ENCODE peak calls at places on chromosome 14, in seven cellular contexts. One of them, this sample, is unnamed.

GRCh38 chr14:80186301-80186800 is 25.0 kb downstream of the DIO2 start:
- DNase-seq in HepG2: no peak
- DNase-seq in Panc1: no peak
- DNase-seq in GM12878: no peak
- DNase-seq in HCT116: no peak
- DNase-seq in H1: no peak
- DNase-seq in K562: no peak
- DNase-seq in this sample: no peak

GRCh38 chr14:68596701-68597100 is 196.2 kb downstream of the ZFP36L1 start:
- DNase-seq in HepG2: no peak
- DNase-seq in Panc1: no peak
- DNase-seq in GM12878: no peak
- DNase-seq in HCT116: no peak
- DNase-seq in H1: no peak
- DNase-seq in K562: no peak
- DNase-seq in this sample: no peak

GRCh38 chr14:96052541-96053105 is 13.5 kb downstream of the C14orf132 start:
- DNase-seq in HepG2: no peak
- DNase-seq in Panc1: no peak
- DNase-seq in GM12878: no peak
- DNase-seq in HCT116: no peak
- DNase-seq in H1: peak
- DNase-seq in K562: no peak
- DNase-seq in this sample: no peak

GRCh38 chr14:34000396-34000795 is 49.5 kb upstream of the EGLN3 start:
- DNase-seq in HepG2: no peak
- DNase-seq in Panc1: no peak
- DNase-seq in GM12878: no peak
- DNase-seq in HCT116: no peak
- DNase-seq in H1: no peak
- DNase-seq in K562: no peak
- DNase-seq in this sample: no peak

GRCh38 chr14:24712374-24712773 is 78.4 kb upstream of the GZMB start:
- DNase-seq in HepG2: no peak
- DNase-seq in Panc1: no peak
- DNase-seq in GM12878: no peak
- DNase-seq in HCT116: no peak
- DNase-seq in H1: no peak
- DNase-seq in K562: no peak
- DNase-seq in this sample: no peak

GRCh38 chr14:90381011-90381790 is 15.6 kb upstream of the CALM1 start:
- DNase-seq in HepG2: peak
- DNase-seq in Panc1: no peak
- DNase-seq in GM12878: no peak
- DNase-seq in HCT116: no peak
- DNase-seq in H1: no peak
- DNase-seq in K562: no peak
- DNase-seq in this sample: no peak

GRCh38 chr14:75022655-75023054 is 19.9 kb downstream of the EIF2B2 start:
- DNase-seq in HepG2: peak
- DNase-seq in Panc1: no peak
- DNase-seq in GM12878: no peak
- DNase-seq in HCT116: no peak
- DNase-seq in H1: no peak
- DNase-seq in K562: peak
- DNase-seq in this sample: peak

GRCh38 chr14:100224229-100224628 is 14.7 kb upstream of the YY1 start:
- DNase-seq in HepG2: no peak
- DNase-seq in Panc1: no peak
- DNase-seq in GM12878: no peak
- DNase-seq in HCT116: no peak
- DNase-seq in H1: no peak
- DNase-seq in K562: no peak
- DNase-seq in this sample: no peak

GRCh38 chr14:25444381-25444780 is 394.4 kb upstream of the STXBP6 start:
- DNase-seq in HepG2: no peak
- DNase-seq in Panc1: no peak
- DNase-seq in GM12878: no peak
- DNase-seq in HCT116: no peak
- DNase-seq in H1: no peak
- DNase-seq in K562: no peak
- DNase-seq in this sample: no peak

GRCh38 chr14:75476274-75476995 is 45.8 kb upstream of the BATF start:
- DNase-seq in HepG2: peak
- DNase-seq in Panc1: no peak
- DNase-seq in GM12878: no peak
- DNase-seq in HCT116: no peak
- DNase-seq in H1: no peak
- DNase-seq in K562: no peak
- DNase-seq in this sample: no peak

GRCh38 chr14:77161011-77161410 is 19.4 kb upstream of the ZDHHC22 start:
- DNase-seq in HepG2: no peak
- DNase-seq in Panc1: no peak
- DNase-seq in GM12878: no peak
- DNase-seq in HCT116: no peak
- DNase-seq in H1: no peak
- DNase-seq in K562: no peak
- DNase-seq in this sample: no peak

GRCh38 chr14:73633517-73634332 is 11.1 kb upstream of the DNAL1 start:
- DNase-seq in HepG2: peak
- DNase-seq in Panc1: peak
- DNase-seq in GM12878: peak
- DNase-seq in HCT116: no peak
- DNase-seq in H1: peak
- DNase-seq in K562: peak
- DNase-seq in this sample: peak

GRCh38 chr14:25882899-25883298 is 714.9 kb downstream of the NOVA1 start:
- DNase-seq in HepG2: no peak
- DNase-seq in Panc1: no peak
- DNase-seq in GM12878: no peak
- DNase-seq in HCT116: no peak
- DNase-seq in H1: no peak
- DNase-seq in K562: no peak
- DNase-seq in this sample: no peak

GRCh38 chr14:68549057-68549421 is 243.8 kb downstream of the ZFP36L1 start:
- DNase-seq in HepG2: no peak
- DNase-seq in Panc1: no peak
- DNase-seq in GM12878: no peak
- DNase-seq in HCT116: peak
- DNase-seq in H1: peak
- DNase-seq in K562: peak
- DNase-seq in this sample: no peak

GRCh38 chr14:75454963-75455546 is 27.2 kb downstream of the JDP2 start:
- DNase-seq in HepG2: peak
- DNase-seq in Panc1: no peak
- DNase-seq in GM12878: no peak
- DNase-seq in HCT116: no peak
- DNase-seq in H1: no peak
- DNase-seq in K562: peak
- DNase-seq in this sample: peak

GRCh38 chr14:24629521-24629920 is 4.5 kb downstream of the GZMB start:
- DNase-seq in HepG2: no peak
- DNase-seq in Panc1: no peak
- DNase-seq in GM12878: no peak
- DNase-seq in HCT116: no peak
- DNase-seq in H1: no peak
- DNase-seq in K562: no peak
- DNase-seq in this sample: no peak

GRCh38 chr14:103524002-103524785 is 1.6 kb upstream of the CKB start:
- DNase-seq in HepG2: no peak
- DNase-seq in Panc1: no peak
- DNase-seq in GM12878: no peak
- DNase-seq in HCT116: no peak
- DNase-seq in H1: no peak
- DNase-seq in K562: no peak
- DNase-seq in this sample: no peak

GRCh38 chr14:103522028-103522581 is 525 bp downstream of the CKB start:
- DNase-seq in HepG2: no peak
- DNase-seq in Panc1: no peak
- DNase-seq in GM12878: no peak
- DNase-seq in HCT116: no peak
- DNase-seq in H1: peak
- DNase-seq in K562: peak
- DNase-seq in this sample: peak

GRCh38 chr14:103521438-103521961 is 1.1 kb downstream of the CKB start:
- DNase-seq in HepG2: no peak
- DNase-seq in Panc1: no peak
- DNase-seq in GM12878: no peak
- DNase-seq in HCT116: no peak
- DNase-seq in H1: no peak
- DNase-seq in K562: peak
- DNase-seq in this sample: peak

GRCh38 chr14:103523583-103523969 is 946 bp upstream of the CKB start:
- DNase-seq in HepG2: no peak
- DNase-seq in Panc1: no peak
- DNase-seq in GM12878: no peak
- DNase-seq in HCT116: no peak
- DNase-seq in H1: no peak
- DNase-seq in K562: no peak
- DNase-seq in this sample: no peak

DNA sequence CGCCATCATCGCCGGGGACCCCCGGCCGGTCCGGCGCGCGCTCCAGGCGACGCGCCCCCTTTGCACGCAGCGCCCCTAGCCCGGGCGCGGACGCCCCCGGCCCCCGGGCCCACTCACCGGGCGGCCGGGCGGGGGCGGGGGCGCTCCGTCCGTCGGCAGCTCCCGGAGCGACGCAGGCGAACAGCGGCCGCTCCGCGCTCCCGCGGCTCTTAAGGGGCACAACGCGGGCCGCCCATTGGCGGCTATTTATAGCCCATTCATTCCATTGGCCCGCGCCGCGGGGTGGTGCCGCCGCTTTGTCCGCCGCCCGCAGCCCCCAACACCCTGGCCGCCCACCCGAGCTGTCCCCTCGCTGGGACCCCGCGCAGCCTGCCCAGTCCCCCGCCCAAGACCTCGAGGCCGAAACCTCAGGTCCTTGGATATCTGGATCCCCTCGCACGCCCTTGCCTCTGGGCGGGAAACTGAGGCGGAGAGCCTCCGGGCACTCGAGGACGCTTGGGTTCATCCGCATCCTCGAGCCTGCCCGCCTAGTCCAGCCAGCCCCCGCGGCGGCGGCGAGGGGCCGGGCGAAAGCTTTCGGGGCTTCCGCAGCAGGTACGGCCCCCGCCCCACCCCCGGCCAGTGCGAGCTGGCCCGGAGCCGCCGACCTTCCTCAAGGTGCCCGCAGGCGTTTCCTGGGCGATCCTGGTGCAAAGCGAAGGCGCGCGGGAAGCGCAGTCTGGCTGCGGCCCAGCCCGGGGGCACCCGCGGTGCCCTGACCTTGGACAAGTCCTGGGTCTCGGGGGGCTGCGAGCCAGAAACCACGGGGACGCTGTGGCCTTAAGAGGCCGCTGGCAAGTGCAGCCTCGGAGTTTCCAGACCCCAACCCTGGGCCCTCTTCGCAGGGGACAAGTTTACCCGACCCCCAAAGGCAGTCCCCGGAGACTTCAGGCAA is at the start of gene CKB:
- DNase-seq in HepG2: no peak
- DNase-seq in Panc1: no peak
- DNase-seq in GM12878: no peak
- DNase-seq in HCT116: no peak
- DNase-seq in H1: peak
- DNase-seq in K562: peak
- DNase-seq in this sample: peak
- TF ChIP-seq SIN3A in HepG2: peak
- TF ChIP-seq SIN3A in Panc1: no peak
- TF ChIP-seq SIN3A in GM12878: no peak
- TF ChIP-seq SIN3A in HCT116: no peak
- TF ChIP-seq SIN3A in H1: no peak
- TF ChIP-seq SIN3A in K562: no peak
- TF ChIP-seq SIN3A in this sample: no peak

GRCh38 chr14:60646202-60646886 is 2.9 kb downstream of the SIX1 start:
- DNase-seq in HepG2: no peak
- DNase-seq in Panc1: no peak
- DNase-seq in GM12878: no peak
- DNase-seq in HCT116: no peak
- DNase-seq in H1: peak
- DNase-seq in K562: no peak
- DNase-seq in this sample: no peak
- TF ChIP-seq SIN3A in HepG2: no peak
- TF ChIP-seq SIN3A in Panc1: no peak
- TF ChIP-seq SIN3A in GM12878: no peak
- TF ChIP-seq SIN3A in HCT116: no peak
- TF ChIP-seq SIN3A in H1: no peak
- TF ChIP-seq SIN3A in K562: no peak
- TF ChIP-seq SIN3A in this sample: peak

DNA sequence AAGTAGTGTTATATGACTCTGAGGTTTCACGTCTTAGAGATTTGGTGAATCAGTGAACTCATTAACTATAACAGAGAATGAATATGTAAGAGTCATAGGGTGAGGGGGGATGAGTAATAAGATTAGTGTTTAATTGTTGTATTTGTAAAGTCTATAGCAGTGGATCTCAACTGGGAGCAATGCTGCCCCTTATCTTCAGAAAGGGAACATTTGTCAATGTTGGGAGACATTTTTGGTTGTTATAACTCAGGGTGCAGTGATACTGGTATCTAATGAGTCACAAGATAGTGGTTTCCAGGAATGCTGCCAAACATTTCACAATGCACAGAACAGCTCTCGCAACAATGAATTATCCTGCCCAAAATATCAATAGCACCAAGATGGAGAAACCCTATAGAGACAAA is 1193.7 kb downstream of the GALC start:
- DNase-seq in HepG2: peak
- DNase-seq in Panc1: no peak
- DNase-seq in GM12878: no peak
- DNase-seq in HCT116: no peak
- DNase-seq in H1: no peak
- DNase-seq in K562: no peak
- DNase-seq in this sample: no peak
- TF ChIP-seq SIN3A in HepG2: no peak
- TF ChIP-seq SIN3A in Panc1: no peak
- TF ChIP-seq SIN3A in GM12878: no peak
- TF ChIP-seq SIN3A in HCT116: no peak
- TF ChIP-seq SIN3A in H1: no peak
- TF ChIP-seq SIN3A in K562: no peak
- TF ChIP-seq SIN3A in this sample: no peak

GRCh38 chr14:52339262-52339661 is 25.1 kb downstream of the PTGER2 start:
- DNase-seq in HepG2: no peak
- DNase-seq in Panc1: no peak
- DNase-seq in GM12878: no peak
- DNase-seq in HCT116: no peak
- DNase-seq in H1: no peak
- DNase-seq in K562: no peak
- DNase-seq in this sample: no peak

GRCh38 chr14:52348279-52348678 is 34.2 kb downstream of the PTGER2 start:
- DNase-seq in HepG2: no peak
- DNase-seq in Panc1: no peak
- DNase-seq in GM12878: no peak
- DNase-seq in HCT116: no peak
- DNase-seq in H1: no peak
- DNase-seq in K562: no peak
- DNase-seq in this sample: no peak

GRCh38 chr14:52346778-52347177 is 32.7 kb downstream of the PTGER2 start:
- DNase-seq in HepG2: no peak
- DNase-seq in Panc1: no peak
- DNase-seq in GM12878: no peak
- DNase-seq in HCT116: no peak
- DNase-seq in H1: no peak
- DNase-seq in K562: no peak
- DNase-seq in this sample: no peak

GRCh38 chr14:52338282-52338681 is 24.2 kb downstream of the PTGER2 start:
- DNase-seq in HepG2: peak
- DNase-seq in Panc1: peak
- DNase-seq in GM12878: no peak
- DNase-seq in HCT116: no peak
- DNase-seq in H1: no peak
- DNase-seq in K562: no peak
- DNase-seq in this sample: no peak

GRCh38 chr14:52342849-52343606 is 28.9 kb downstream of the PTGER2 start:
- DNase-seq in HepG2: no peak
- DNase-seq in Panc1: no peak
- DNase-seq in GM12878: no peak
- DNase-seq in HCT116: no peak
- DNase-seq in H1: no peak
- DNase-seq in K562: no peak
- DNase-seq in this sample: no peak
- TF ChIP-seq SIN3A in HepG2: no peak
- TF ChIP-seq SIN3A in Panc1: no peak
- TF ChIP-seq SIN3A in GM12878: no peak
- TF ChIP-seq SIN3A in HCT116: no peak
- TF ChIP-seq SIN3A in H1: no peak
- TF ChIP-seq SIN3A in K562: no peak
- TF ChIP-seq SIN3A in this sample: no peak

This sample was measured in SK-N-SH.